ENCODE peak calls at places on chromosomes 4 and X, in five cellular contexts. D, N, W, V and G are unnamed samples.
A peak's percentile ranks its signal among the peaks of the same experiment; 100 is the strongest.

GRCh38 chr4:180664766-180665368 is 1578.3 kb upstream of the TENM3 start:
- DNase-seq in N (peak; percentile 60), D (peak; percentile 87), W (no peak), V (peak; percentile 95), G (no peak)

GRCh38 chr4:76755756-76756155 is 142.2 kb downstream of the SOWAHB start:
- DNase-seq in V (no peak), W (no peak), N (no peak), D (no peak), G (no peak)

GRCh38 chr4:77538144-77538543 is 67.5 kb upstream of the CXCL13 start:
- DNase-seq in N (no peak), V (no peak), W (no peak), D (peak; percentile 36), G (no peak)

GRCh38 chr4:184420402-184420801 is 53.9 kb downstream of the IRF2 start:
- DNase-seq in W (no peak), N (no peak), V (no peak), D (no peak), G (no peak)

GRCh38 chrX:118802857-118803256 is 20.8 kb upstream of the ZCCHC12 start:
- DNase-seq in D (no peak), W (no peak), N (no peak), V (peak; percentile 28), G (no peak)

GRCh38 chrX:115521717-115522116 is 39.3 kb upstream of the PLS3 start:
- DNase-seq in D (no peak), N (no peak), V (no peak), W (no peak), G (no peak)

GRCh38 chrX:115713465-115713864 is 152.5 kb downstream of the PLS3 start:
- DNase-seq in D (no peak), N (no peak), W (no peak), V (no peak), G (no peak)

GRCh38 chr4:83833920-83834319 is 298.0 kb downstream of the GPAT3 start:
- DNase-seq in D (no peak), V (no peak), W (no peak), N (no peak), G (no peak)

GRCh38 chrX:152993933-152994332 is at the start of gene PNMA5:
- DNase-seq in W (no peak), D (no peak), N (no peak), V (no peak), G (no peak)

GRCh38 chr4:40949701-40950100 is 199.9 kb downstream of the NSUN7 start:
- DNase-seq in N (no peak), D (peak; percentile 32), V (no peak), W (no peak), G (no peak)

GRCh38 chr4:107896158-107896645 is 35.1 kb upstream of the CYP2U1 start:
- DNase-seq in N (no peak), D (peak; percentile 94), V (no peak), W (no peak), G (no peak)

GRCh38 chr4:174055344-174055743 is 228.1 kb downstream of the FBXO8 start:
- DNase-seq in D (no peak), N (no peak), V (no peak), W (no peak), G (no peak)

GRCh38 chr4:26000274-26000950 is 86.4 kb downstream of the SMIM20 start:
- DNase-seq in W (no peak), V (no peak), D (peak; percentile 3), N (no peak), G (no peak)

GRCh38 chr4:113776679-113777078 is 15.1 kb upstream of the CAMK2D start:
- DNase-seq in W (no peak), D (no peak), V (no peak), N (no peak), G (no peak)

GRCh38 chrX:118392726-118393125 is 46.8 kb downstream of the WDR44 start:
- DNase-seq in D (no peak), N (no peak), V (no peak), W (no peak), G (no peak)

GRCh38 chr4:187069398-187069797 is 345.7 kb upstream of the FAT1 start:
- DNase-seq in V (no peak), D (no peak), N (no peak), W (no peak), G (no peak)

GRCh38 chrX:2540426-2540942 is 39.7 kb upstream of the DHRSX start:
- DNase-seq in V (no peak), N (no peak), W (no peak), D (no peak), G (no peak)

GRCh38 chr4:2388430-2389182 is 29.8 kb downstream of the ZFYVE28 start:
- DNase-seq in D (no peak), V (no peak), W (no peak), N (no peak), G (no peak)

GRCh38 chr4:36385951-36386561 is 104.6 kb downstream of the DTHD1 start:
- DNase-seq in W (no peak), D (no peak), V (no peak), N (no peak), G (no peak)

GRCh38 chrX:73977542-73978169 is 326.3 kb upstream of the ZCCHC13 start:
- DNase-seq in D (no peak), N (no peak), W (no peak), V (peak; percentile 62), G (no peak)

GRCh38 chr4:25088342-25088952 is 57.7 kb upstream of the LGI2 start:
- DNase-seq in W (no peak), N (no peak), D (peak; percentile 17), V (peak; percentile 29), G (no peak)

DNA sequence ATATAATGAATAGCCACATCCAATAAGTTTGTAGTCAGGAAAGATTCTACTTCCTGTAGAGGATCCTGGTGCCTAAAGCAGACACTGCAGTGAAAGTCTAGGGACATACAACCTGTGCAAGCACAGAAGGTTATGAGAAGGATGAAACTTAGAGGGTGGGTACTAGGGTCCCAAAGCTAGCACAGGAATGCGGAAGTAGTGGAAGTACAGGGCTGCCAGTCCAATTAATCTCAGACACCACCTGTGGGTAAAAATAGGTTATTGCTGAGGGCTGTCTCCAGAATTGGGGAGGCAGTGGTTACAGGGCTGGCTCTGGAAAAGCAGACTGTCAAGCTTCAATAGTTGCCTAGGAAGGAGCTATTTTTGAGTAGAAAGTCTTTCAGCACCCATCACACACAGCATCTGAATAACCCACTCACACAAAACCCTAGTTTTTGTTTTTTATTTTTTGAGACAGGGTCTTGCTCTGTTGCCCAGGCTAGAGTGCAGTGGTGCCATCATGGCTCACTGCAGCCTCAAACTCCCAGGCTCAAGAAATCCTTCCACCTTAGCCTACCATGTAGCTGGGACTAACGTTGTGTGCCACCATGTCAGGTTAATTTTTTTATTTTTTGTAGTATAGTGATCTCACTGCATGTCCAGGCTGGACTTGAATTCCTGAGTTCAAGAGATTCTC is 50.8 kb upstream of the ELF2 start:
- DNase-seq in V (no peak), W (no peak), N (no peak), D (no peak), G (no peak)
- TF ChIP-seq CTCF in V (peak; percentile 19), W (no peak), N (no peak), D (peak; percentile 36), G (peak; percentile 35)

GRCh38 chr4:15776871-15777648 is 1.1 kb upstream of the CD38 start:
- DNase-seq in W (no peak), V (peak; percentile 17), N (no peak), D (no peak), G (no peak)

GRCh38 chr4:15778191-15778741 is at the start of gene CD38:
- DNase-seq in D (peak; percentile 8), N (no peak), W (peak; percentile 84), V (peak; percentile 5), G (no peak)

GRCh38 chr4:15778742-15779231 is 659 bp downstream of the CD38 start:
- DNase-seq in V (peak; percentile 13), D (peak; percentile 28), N (no peak), W (peak; percentile 88), G (no peak)

GRCh38 chr4:15779336-15779735 is 1.2 kb downstream of the CD38 start:
- DNase-seq in W (no peak), N (no peak), D (peak; percentile 59), V (peak; percentile 69), G (no peak)

GRCh38 chr4:15777697-15778096 is 431 bp upstream of the CD38 start:
- DNase-seq in N (no peak), W (no peak), V (no peak), D (no peak), G (no peak)
- TF ChIP-seq CTCF in N (no peak), W (no peak), V (no peak), D (no peak), G (no peak)

DNA sequence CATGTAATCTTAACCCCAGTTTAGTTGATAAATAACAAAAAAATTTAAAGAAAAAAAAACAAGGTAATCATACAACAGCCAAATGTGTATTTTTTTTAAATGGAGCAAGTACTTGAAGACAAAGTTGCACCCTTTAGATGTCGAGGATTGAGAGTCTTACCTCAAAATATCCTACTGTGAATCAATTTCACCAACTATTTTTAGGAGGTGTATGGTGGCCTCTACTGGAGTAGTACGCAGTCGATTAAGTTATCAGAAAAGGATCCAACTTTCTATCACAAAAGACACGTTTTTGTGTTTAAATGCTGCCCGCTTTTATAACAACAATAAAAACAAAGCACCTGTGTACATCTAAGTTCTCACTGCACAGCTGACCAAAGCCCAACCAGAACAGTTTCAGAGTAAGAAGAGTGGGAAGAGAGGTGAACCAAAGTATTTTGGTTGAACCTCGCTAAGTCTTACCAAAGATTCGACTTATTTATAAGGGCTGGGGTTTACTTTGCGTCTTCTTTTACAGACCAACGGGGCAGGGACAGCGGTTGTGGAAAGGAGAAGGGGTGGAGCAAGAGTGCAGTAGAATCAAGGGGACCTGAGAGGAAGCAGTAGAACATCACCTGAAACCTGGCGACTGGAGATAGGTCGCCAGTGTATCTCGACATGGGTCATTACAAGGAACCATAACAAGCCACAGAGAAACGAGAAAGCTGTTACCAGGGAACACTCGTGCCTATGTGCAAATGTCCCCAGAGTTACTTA is 1.2 kb downstream of the RPS6KA6 start:
- DNase-seq in D (no peak), N (no peak), V (no peak), W (no peak), G (no peak)
- TF ChIP-seq CTCF in D (no peak), N (no peak), V (no peak), W (no peak), G (peak; percentile 44)

GRCh38 chrX:34299451-34299967 is 167.4 kb upstream of the FAM47A start:
- DNase-seq in W (no peak), N (no peak), D (no peak), V (no peak), G (no peak)

DNA sequence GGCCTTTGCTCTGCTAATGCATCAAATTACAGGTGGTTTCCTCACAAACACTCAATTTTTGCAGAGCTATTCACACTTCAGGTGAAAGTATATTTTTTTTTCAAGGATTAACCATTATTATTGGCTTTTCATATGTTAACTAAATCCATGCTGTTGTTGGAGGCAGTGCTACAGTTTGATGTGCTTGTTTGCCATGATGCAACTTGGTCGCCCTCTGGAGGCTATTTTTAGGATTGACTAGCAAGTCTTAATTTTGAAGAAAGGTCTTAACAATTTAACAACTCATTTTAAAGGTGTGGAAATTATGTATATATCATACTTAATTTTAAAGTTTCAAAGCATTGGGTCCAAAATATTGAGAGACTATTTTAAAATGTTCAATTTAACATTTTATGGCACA is 168.8 kb upstream of the FAM47A start:
- DNase-seq in N (peak; percentile 38), W (no peak), D (peak; percentile 53), V (peak; percentile 60), G (no peak)
- TF ChIP-seq CTCF in N (peak; percentile 89), W (peak; percentile 37), D (peak; percentile 68), V (peak; percentile 79), G (peak; percentile 84)

GRCh38 chrX:323721-324628 is 5.4 kb upstream of the GTPBP6 start:
- DNase-seq in N (no peak), V (peak; percentile 83), D (peak; percentile 48), W (peak; percentile 51), G (peak; percentile 81)
- TF ChIP-seq CTCF in N (no peak), V (peak; percentile 60), D (peak; percentile 22), W (no peak), G (peak; percentile 65)

GRCh38 chr4:39841894-39842293 is 135.8 kb downstream of the PDS5A start:
- DNase-seq in D (no peak), V (no peak), W (no peak), N (no peak), G (no peak)
- TF ChIP-seq CTCF in D (no peak), V (no peak), W (no peak), N (no peak), G (no peak)